ENCODE peak calls at places on chromosome 12, in eight cellular contexts. V is GM12878, U is H1, F is adipocyte, R is H9, T is fibroblast of lung, I is HCT116, S is HepG2. D is an unnamed sample.

GRCh38 chr12:5988659-5989116 is 43.6 kb upstream of the ANO2 start:
- DNase-seq in I (peak; percentile 61), R (peak; percentile 94), U (peak; percentile 75), V (peak; percentile 4), S (peak; percentile 37), T (peak; percentile 75), F (peak; percentile 90), D (no peak)

GRCh38 chr12:103844296-103844695 is 3.3 kb upstream of the NT5DC3 start:
- DNase-seq in V (no peak), S (no peak), I (no peak), R (no peak), F (no peak), U (no peak), T (no peak), D (no peak)

GRCh38 chr12:116631619-116632018 is 72.4 kb downstream of the MAP1LC3B2 start:
- DNase-seq in R (no peak), V (no peak), F (no peak), U (no peak), T (no peak), S (no peak), I (no peak), D (no peak)

GRCh38 chr12:48894271-48894670 is 28.6 kb upstream of the RND1 start:
- DNase-seq in U (no peak), F (peak; percentile 74), S (no peak), I (no peak), R (no peak), T (no peak), V (no peak), D (no peak)

GRCh38 chr12:56488041-56488955 is at the start of gene GLS2:
- DNase-seq in I (no peak), S (peak; percentile 76), T (peak; percentile 73), R (peak; percentile 93), V (peak; percentile 53), U (peak; percentile 39), F (peak; percentile 85), D (peak; percentile 41)

GRCh38 chr12:131028587-131029338 is 75.1 kb downstream of the ADGRD1 start:
- DNase-seq in I (no peak), T (no peak), V (no peak), U (no peak), F (no peak), R (no peak), S (no peak), D (no peak)

GRCh38 chr12:52145941-52146821 is 45.6 kb downstream of the KRT80 start:
- DNase-seq in I (no peak), U (no peak), T (no peak), V (no peak), R (no peak), S (no peak), F (no peak), D (no peak)

GRCh38 chr12:103423061-103423473 is 72.7 kb downstream of the C12orf42 start:
- DNase-seq in S (no peak), F (no peak), I (no peak), U (no peak), V (no peak), T (no peak), R (no peak), D (no peak)

GRCh38 chr12:93573552-93574223 is 1.2 kb downstream of the SOCS2 start:
- DNase-seq in T (peak; percentile 55), V (no peak), I (no peak), S (no peak), R (no peak), U (no peak), F (no peak), D (no peak)

GRCh38 chr12:14931791-14932560 is 6.4 kb downstream of the ERP27 start:
- DNase-seq in T (no peak), U (no peak), S (no peak), I (no peak), V (no peak), F (no peak), R (no peak), D (no peak)

GRCh38 chr12:110348431-110349059 is 55.0 kb downstream of the ANAPC7 start:
- DNase-seq in U (no peak), S (no peak), F (no peak), R (no peak), T (no peak), V (no peak), I (no peak), D (no peak)

GRCh38 chr12:11958216-11959091 is 112.3 kb upstream of the BCL2L14 start:
- DNase-seq in U (no peak), V (no peak), S (peak; percentile 8), F (peak; percentile 71), R (no peak), I (no peak), T (peak; percentile 81), D (no peak)

GRCh38 chr12:11963841-11964471 is 106.8 kb upstream of the BCL2L14 start:
- DNase-seq in F (no peak), R (no peak), U (no peak), T (no peak), S (no peak), V (no peak), I (no peak), D (no peak)

GRCh38 chr12:11962795-11963347 is 107.9 kb upstream of the BCL2L14 start:
- DNase-seq in R (no peak), V (no peak), T (no peak), F (no peak), U (no peak), I (no peak), S (no peak), D (no peak)

GRCh38 chr12:11961686-11962085 is 109.1 kb upstream of the BCL2L14 start:
- DNase-seq in T (no peak), F (no peak), V (no peak), U (no peak), R (no peak), I (no peak), S (no peak), D (no peak)

GRCh38 chr12:11959117-11959823 is 111.5 kb upstream of the BCL2L14 start:
- DNase-seq in I (no peak), F (no peak), T (no peak), U (no peak), V (no peak), S (peak; percentile 48), R (no peak), D (no peak)
- H3K9ac ChIP-seq in I (no peak overlapping the region), F (no peak overlapping the region), T (no peak overlapping the region), U (no peak overlapping the region), V (no peak overlapping the region), S (no peak overlapping the region), R (no peak overlapping the region), D (no peak overlapping the region)

GRCh38 chr12:124464062-124464461 is 103.3 kb downstream of the NCOR2 start:
- DNase-seq in I (no peak), V (no peak), R (no peak), T (no peak), F (no peak), S (no peak), U (no peak), D (no peak)

GRCh38 chr12:124464830-124465229 is 102.6 kb downstream of the NCOR2 start:
- DNase-seq in S (no peak), F (no peak), R (no peak), V (no peak), U (no peak), T (no peak), I (no peak), D (no peak)

GRCh38 chr12:124463341-124463861 is 104.0 kb downstream of the NCOR2 start:
- DNase-seq in S (no peak), T (no peak), V (no peak), U (no peak), F (no peak), I (no peak), R (no peak), D (no peak)

GRCh38 chr12:124466200-124467128 is 100.9 kb downstream of the NCOR2 start:
- DNase-seq in U (no peak), V (no peak), R (no peak), T (no peak), S (no peak), F (no peak), I (no peak), D (no peak)

DNA sequence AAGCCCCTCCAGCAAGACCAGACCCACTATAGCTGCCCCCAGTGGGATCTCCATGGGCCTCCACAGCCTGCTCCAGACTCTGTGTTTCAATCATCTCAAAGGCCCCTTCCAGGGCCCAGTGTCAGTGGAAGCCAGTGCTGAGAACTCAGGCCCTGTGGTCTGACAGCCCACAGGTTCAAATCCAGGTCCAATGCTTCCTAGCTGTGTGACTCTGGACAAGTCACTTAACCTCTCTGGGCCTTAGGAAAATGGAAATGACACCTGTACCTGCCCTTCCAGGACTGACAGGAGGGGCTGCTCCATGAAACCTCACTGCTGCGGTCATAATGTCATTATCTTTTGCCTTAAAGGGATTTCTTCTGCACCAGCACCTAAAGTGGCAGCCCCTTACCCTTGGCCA is 101.9 kb downstream of the NCOR2 start:
- DNase-seq in S (no peak), F (no peak), T (no peak), I (no peak), U (no peak), R (no peak), V (no peak), D (no peak)
- H3K9ac ChIP-seq in S (no peak overlapping the region), F (no peak overlapping the region), T (no peak overlapping the region), I (no peak overlapping the region), U (no peak overlapping the region), R (no peak overlapping the region), V (peak overlapping the region; percentile 40), D (no peak overlapping the region)

GRCh38 chr12:47244730-47245285 is 165.0 kb upstream of the AMIGO2 start:
- DNase-seq in V (no peak), R (no peak), F (no peak), I (no peak), U (no peak), S (no peak), T (no peak), D (no peak)

GRCh38 chr12:47245623-47246022 is 165.9 kb upstream of the AMIGO2 start:
- DNase-seq in I (no peak), V (no peak), R (no peak), F (no peak), S (no peak), T (no peak), U (no peak), D (no peak)

GRCh38 chr12:47249082-47249481 is 169.3 kb upstream of the AMIGO2 start:
- DNase-seq in T (no peak), S (no peak), R (no peak), U (no peak), V (no peak), F (no peak), I (no peak), D (no peak)

GRCh38 chr12:47249719-47250506 is 170.2 kb upstream of the AMIGO2 start:
- DNase-seq in F (no peak), S (no peak), I (no peak), R (no peak), U (no peak), V (no peak), T (no peak), D (no peak)

DNA sequence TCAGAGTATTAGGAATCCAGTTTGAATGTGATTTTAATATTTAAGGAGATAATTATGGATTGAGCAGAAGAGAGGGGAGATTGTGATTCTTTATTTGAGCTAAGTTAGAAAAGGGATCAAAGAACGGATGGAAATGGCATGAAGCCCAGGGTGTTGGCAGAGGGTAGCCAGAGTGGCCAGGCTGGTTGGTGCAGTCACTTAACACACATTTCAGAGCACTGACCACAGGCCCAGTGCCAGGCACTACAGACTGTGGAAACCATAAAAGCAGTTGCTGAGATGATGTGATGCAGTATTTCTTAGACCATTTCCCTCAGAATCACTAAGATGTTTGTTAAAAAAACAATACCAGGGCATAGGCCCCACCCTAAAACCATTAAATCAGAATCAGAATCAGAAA is 167.7 kb upstream of the AMIGO2 start:
- DNase-seq in F (no peak), U (no peak), S (no peak), I (no peak), T (no peak), V (no peak), R (no peak), D (no peak)
- H3K9ac ChIP-seq in F (no peak overlapping the region), U (no peak overlapping the region), S (no peak overlapping the region), I (no peak overlapping the region), T (no peak overlapping the region), V (no peak overlapping the region), R (no peak overlapping the region), D (no peak overlapping the region)

GRCh38 chr12:11704094-11704493 is 54.6 kb downstream of the ETV6 start:
- DNase-seq in U (no peak), I (no peak), F (no peak), S (no peak), R (no peak), V (no peak), T (no peak), D (no peak)
- H3K9ac ChIP-seq in U (no peak overlapping the region), I (no peak overlapping the region), F (no peak overlapping the region), S (no peak overlapping the region), R (no peak overlapping the region), V (no peak overlapping the region), T (no peak overlapping the region), D (no peak overlapping the region)